ENCODE peak calls at places on chromosomes 11 and 22, in nine cellular contexts. L is A549, Z is tibial nerve, E is Peyer's patch, T is breast epithelium, X is HCT116, O is heart left ventricle, M is endothelial cell of umbilical vein, S is K562. D is an unnamed sample.
A peak's percentile ranks its signal among the peaks of the same experiment; 100 is the strongest.

GRCh38 chr11:4539603-4540219 is 5.3 kb upstream of the OR52M1 start:
- DNase-seq in M (peak; percentile 51), T (no peak), S (peak; percentile 52), O (no peak), E (peak; percentile 25), X (no peak), Z (peak; percentile 26), L (peak; percentile 43), D (peak; percentile 60)

GRCh38 chr11:65112226-65112550 is 516 bp downstream of the TM7SF2 start:
- DNase-seq in E (no peak), S (no peak), O (no peak), L (no peak), M (no peak), T (no peak), X (no peak), Z (no peak), D (no peak)

GRCh38 chr11:15858881-15859280 is 497.5 kb downstream of the SOX6 start:
- DNase-seq in M (no peak), E (no peak), X (no peak), O (no peak), Z (no peak), S (no peak), L (no peak), T (no peak), D (no peak)

GRCh38 chr11:122717264-122717867 is 61.8 kb downstream of the UBASH3B start:
- DNase-seq in M (no peak), O (no peak), Z (no peak), S (no peak), L (no peak), T (no peak), E (peak; percentile 86), X (no peak), D (no peak)

GRCh38 chr22:50733521-50734342 is 4.3 kb upstream of the ACR start:
- DNase-seq in Z (peak; percentile 10), O (peak; percentile 27), S (no peak), L (no peak), E (peak; percentile 11), M (no peak), X (no peak), T (peak; percentile 12), D (peak; percentile 42)

GRCh38 chr11:126945319-126945718 is 55.3 kb downstream of the KIRREL3 start:
- DNase-seq in S (no peak), E (no peak), X (no peak), O (no peak), M (no peak), L (no peak), T (no peak), Z (no peak), D (no peak)

GRCh38 chr22:35071784-35072183 is 5.8 kb downstream of the ISX start:
- DNase-seq in T (no peak), O (no peak), E (no peak), Z (no peak), L (no peak), M (no peak), X (no peak), S (no peak), D (no peak)

GRCh38 chr22:49214976-49215375 is 612.7 kb downstream of the BRD1 start:
- DNase-seq in T (peak; percentile 27), M (no peak), L (no peak), S (no peak), O (no peak), E (no peak), X (no peak), Z (no peak), D (peak; percentile 17)

GRCh38 chr11:129368889-129369672 is 6.6 kb upstream of the BARX2 start:
- DNase-seq in L (no peak), M (no peak), T (no peak), O (no peak), Z (no peak), E (no peak), S (no peak), X (no peak), D (no peak)

DNA sequence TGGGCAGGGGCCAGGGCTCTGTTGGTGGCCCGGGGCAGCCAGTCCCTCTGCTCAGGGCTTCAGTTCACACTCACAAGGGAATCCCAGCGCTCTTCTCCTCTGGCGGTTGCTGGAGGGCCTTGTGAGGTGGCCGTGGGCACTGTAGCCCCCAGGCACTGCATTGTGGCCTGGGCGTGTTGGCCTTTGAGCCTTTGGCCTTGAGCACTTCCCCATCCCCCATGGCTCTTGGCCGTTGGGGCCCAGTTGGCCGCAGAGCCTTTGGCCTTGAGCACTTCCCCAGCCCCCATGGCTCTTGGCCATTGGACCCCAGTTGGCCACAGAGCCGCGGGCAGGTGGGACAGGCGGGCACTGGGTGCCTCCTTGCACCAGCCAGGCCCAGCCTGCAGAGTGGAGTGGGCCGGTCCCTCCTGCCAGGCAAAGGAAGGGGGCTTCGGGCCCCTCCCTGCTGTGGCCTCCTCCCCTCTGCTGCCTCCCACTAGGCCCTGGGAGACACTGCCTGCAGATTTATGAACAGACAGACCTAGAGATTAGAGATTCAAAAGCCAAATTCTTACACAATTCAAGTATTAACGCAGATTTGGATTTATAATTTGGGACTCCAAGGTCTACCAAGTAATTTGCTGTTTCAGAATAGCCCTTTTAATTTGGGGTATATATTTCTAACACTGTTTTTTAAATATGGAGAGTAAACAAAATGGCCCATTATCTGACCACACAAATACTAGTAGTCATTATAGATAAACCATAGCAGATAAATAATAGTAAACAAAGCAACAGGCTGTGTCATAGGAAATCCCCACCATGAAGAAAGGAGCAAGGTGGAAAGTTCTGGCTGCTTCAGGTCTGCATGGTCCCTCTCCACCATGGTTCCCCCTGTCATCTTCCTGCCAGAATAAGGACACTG is 18.2 kb upstream of the TXNRD2 start:
- DNase-seq in M (no peak), E (no peak), Z (no peak), X (no peak), T (no peak), O (peak; percentile 20), L (no peak), S (peak; percentile 59), D (no peak)
- TF ChIP-seq POLR2A in M (no peak), E (no peak), Z (no peak), X (no peak), T (no peak), O (no peak), L (no peak), S (peak; percentile 44), D (peak; percentile 62)

GRCh38 chr11:61971177-61972111 is 4.0 kb upstream of the FTH1 start:
- DNase-seq in E (peak; percentile 73), S (peak; percentile 93), O (peak; percentile 98), M (peak; percentile 99), Z (peak; percentile 97), L (peak; percentile 88), X (peak; percentile 88), T (peak; percentile 97), D (peak; percentile 98)
- H3K4me3 ChIP-seq in E (no peak overlapping the region), S (no peak overlapping the region), O (peak overlapping the region; percentile 74), M (no peak overlapping the region), Z (no peak overlapping the region), L (no peak overlapping the region), X (no peak overlapping the region), T (peak overlapping the region; percentile 26), D (no peak overlapping the region)

GRCh38 chr11:13963949-13964770 is 1.6 kb downstream of the SPON1 start:
- DNase-seq in O (peak; percentile 29), L (no peak), Z (no peak), X (no peak), M (no peak), E (no peak), T (no peak), S (no peak), D (peak; percentile 18)
- TF ChIP-seq CTCF in O (no peak), L (no peak), Z (no peak), X (no peak), M (no peak), E (peak; percentile 41), T (no peak), S (no peak), D (no peak)

GRCh38 chr22:30483169-30483568 is 11.4 kb upstream of the SEC14L3 start:
- DNase-seq in E (no peak), O (no peak), M (peak; percentile 18), Z (no peak), S (no peak), L (no peak), X (no peak), T (no peak), D (no peak)

GRCh38 chr22:30486661-30487115 is 14.9 kb upstream of the SEC14L3 start:
- DNase-seq in X (no peak), E (no peak), O (no peak), M (no peak), L (peak; percentile 24), Z (no peak), S (no peak), T (no peak), D (peak; percentile 37)

GRCh38 chr22:30488121-30488520 is 16.3 kb upstream of the SEC14L3 start:
- DNase-seq in Z (no peak), X (no peak), L (no peak), S (no peak), M (no peak), T (no peak), E (no peak), O (no peak), D (no peak)

GRCh38 chr22:30486118-30486517 is 14.3 kb upstream of the SEC14L3 start:
- DNase-seq in L (no peak), T (no peak), Z (no peak), X (no peak), M (no peak), E (no peak), O (no peak), S (no peak), D (no peak)

GRCh38 chr22:30485362-30485988 is 13.7 kb upstream of the SEC14L3 start:
- DNase-seq in S (peak; percentile 91), E (peak; percentile 53), O (peak; percentile 60), T (peak; percentile 72), X (peak; percentile 28), L (peak; percentile 84), M (peak; percentile 59), Z (no peak), D (peak; percentile 81)
- TF ChIP-seq POLR2A in S (no peak), E (no peak), O (no peak), T (no peak), X (no peak), L (no peak), M (no peak), Z (no peak), D (no peak)

D was measured in right lobe of liver.